ENCODE peak calls at places on chromosome 20, in ten cellular contexts. W, C, H, I, P, S, A, Q, B and R are unnamed samples.

GRCh38 chr20:54140927-54141566 is 32.7 kb downstream of the CYP24A1 start:
- DNase-seq in W (no peak), C (no peak), H (no peak), I (no peak), P (no peak), S (no peak), A (no peak), Q (no peak), B (no peak), R (peak)

GRCh38 chr20:38109657-38110524 is 55.2 kb downstream of the TGM2 start:
- DNase-seq in W (peak), C (no peak), H (peak), I (no peak), P (peak), S (peak), A (peak), Q (no peak), B (no peak), R (peak)

GRCh38 chr20:53077373-53078205 is 105.4 kb downstream of the TSHZ2 start:
- DNase-seq in W (no peak), C (no peak), H (no peak), I (no peak), P (no peak), S (no peak), A (no peak), Q (no peak), B (no peak), R (no peak)

GRCh38 chr20:17648306-17648646 is 33.8 kb downstream of the RRBP1 start:
- DNase-seq in W (no peak), C (no peak), H (no peak), I (no peak), P (no peak), S (no peak), A (no peak), Q (no peak), B (no peak), R (no peak)

GRCh38 chr20:19347943-19348456 is 135.6 kb downstream of the SLC24A3 start:
- DNase-seq in W (no peak), C (no peak), H (no peak), I (no peak), P (peak), S (no peak), A (no peak), Q (no peak), B (no peak), R (no peak)

GRCh38 chr20:8172191-8172590 is 40.1 kb downstream of the PLCB1 start:
- DNase-seq in W (no peak), C (no peak), H (no peak), I (no peak), P (no peak), S (no peak), A (no peak), Q (no peak), B (no peak), R (no peak)

GRCh38 chr20:1535420-1536175 is 21.9 kb downstream of the SIRPD start:
- DNase-seq in W (no peak), C (no peak), H (no peak), I (no peak), P (peak), S (no peak), A (no peak), Q (no peak), B (no peak), R (no peak)

GRCh38 chr20:57264908-57265648 is 1.4 kb downstream of the BMP7 start:
- DNase-seq in W (no peak), C (no peak), H (no peak), I (no peak), P (no peak), S (no peak), A (no peak), Q (no peak), B (no peak), R (no peak)

GRCh38 chr20:1327241-1327653 is 1.7 kb downstream of the SDCBP2 start:
- DNase-seq in W (no peak), C (no peak), H (peak), I (peak), P (no peak), S (no peak), A (no peak), Q (no peak), B (peak), R (peak)

GRCh38 chr20:58254890-58255289 is 26.4 kb upstream of the ANKRD60 start:
- DNase-seq in W (no peak), C (no peak), H (no peak), I (no peak), P (no peak), S (no peak), A (no peak), Q (no peak), B (no peak), R (no peak)

GRCh38 chr20:25470045-25470444 is 62.6 kb downstream of the GINS1 start:
- DNase-seq in W (peak), C (no peak), H (no peak), I (no peak), P (no peak), S (no peak), A (no peak), Q (no peak), B (peak), R (peak)

GRCh38 chr20:38878798-38879197 is 47.4 kb upstream of the FAM83D start:
- DNase-seq in W (no peak), C (no peak), H (no peak), I (no peak), P (no peak), S (no peak), A (no peak), Q (no peak), B (no peak), R (peak)

GRCh38 chr20:22462975-22463914 is 121.1 kb downstream of the FOXA2 start:
- DNase-seq in W (peak), C (no peak), H (no peak), I (no peak), P (no peak), S (no peak), A (no peak), Q (no peak), B (no peak), R (no peak)

GRCh38 chr20:40883097-40883496 is 145.5 kb upstream of the TOP1 start:
- DNase-seq in W (no peak), C (no peak), H (no peak), I (no peak), P (no peak), S (no peak), A (no peak), Q (no peak), B (no peak), R (no peak)

GRCh38 chr20:62710886-62711702 is 2.5 kb downstream of the NTSR1 start:
- DNase-seq in W (peak), C (no peak), H (no peak), I (no peak), P (no peak), S (no peak), A (no peak), Q (no peak), B (peak), R (no peak)

GRCh38 chr20:3919352-3919751 is 30.2 kb downstream of the PANK2 start:
- DNase-seq in W (no peak), C (no peak), H (no peak), I (no peak), P (no peak), S (peak), A (no peak), Q (no peak), B (no peak), R (peak)

GRCh38 chr20:61923371-61924166 is 142.1 kb downstream of the TAF4 start:
- DNase-seq in W (no peak), C (no peak), H (no peak), I (no peak), P (no peak), S (no peak), A (no peak), Q (no peak), B (no peak), R (no peak)

GRCh38 chr20:20606046-20606445 is 106.4 kb downstream of the RALGAPA2 start:
- DNase-seq in W (no peak), C (no peak), H (no peak), I (no peak), P (no peak), S (no peak), A (no peak), Q (no peak), B (no peak), R (no peak)

GRCh38 chr20:32457476-32457986 is 99.4 kb downstream of the ASXL1 start:
- DNase-seq in W (no peak), C (no peak), H (no peak), I (peak), P (peak), S (no peak), A (no peak), Q (no peak), B (no peak), R (peak)

GRCh38 chr20:4130404-4131189 is 115.2 kb upstream of the RNF24 start:
- DNase-seq in W (peak), C (no peak), H (peak), I (no peak), P (no peak), S (no peak), A (no peak), Q (no peak), B (no peak), R (peak)

GRCh38 chr20:46351357-46352058 is 43.2 kb upstream of the CDH22 start:
- DNase-seq in W (no peak), C (no peak), H (no peak), I (no peak), P (no peak), S (no peak), A (no peak), Q (no peak), B (no peak), R (no peak)